ENCODE peak calls at places on chromosomes 13 and 19, in nine cellular contexts. L is CD8-positive, alpha-beta T cell; W is cardiac muscle cell; Z is uterus; G is tibial artery; O is Peyer's patch; F is fibroblast of lung; H is heart right ventricle; Y is sigmoid colon. Q is an unnamed sample.
A peak's percentile ranks its signal among the peaks of the same experiment; 100 is the strongest.

GRCh38 chr19:5775668-5776309 is 8.8 kb downstream of the PRR22 start:
- DNase-seq in O (no peak), G (no peak), F (peak; percentile 21), L (no peak), W (peak; percentile 51), H (no peak), Z (no peak), Y (no peak), Q (no peak)

GRCh38 chr19:1016647-1017114 is 4.2 kb downstream of the TMEM259 start:
- DNase-seq in H (no peak), Z (no peak), O (no peak), Y (peak; percentile 75), L (no peak), G (no peak), F (peak; percentile 82), W (no peak), Q (no peak)

GRCh38 chr13:101429733-101430132 is 13.4 kb upstream of the NALCN start:
- DNase-seq in Y (no peak), O (no peak), L (no peak), G (no peak), Z (no peak), H (no peak), F (peak; percentile 9), W (no peak), Q (no peak)

GRCh38 chr19:39032164-39032918 is at the start of gene FBXO27:
- DNase-seq in H (peak; percentile 30), O (no peak), W (peak; percentile 3), L (no peak), Z (no peak), G (no peak), F (peak; percentile 21), Y (no peak), Q (no peak)

GRCh38 chr13:51906581-51906980 is 44.8 kb downstream of the CCDC70 start:
- DNase-seq in Z (no peak), Y (no peak), O (no peak), L (no peak), H (peak; percentile 33), F (no peak), W (no peak), G (no peak), Q (no peak)

GRCh38 chr19:13176345-13176744 is 26.1 kb downstream of the IER2 start:
- DNase-seq in O (no peak), G (no peak), Y (no peak), F (peak; percentile 79), L (no peak), H (no peak), Z (no peak), W (no peak), Q (no peak)

GRCh38 chr19:54073829-54074228 is 7.3 kb downstream of the TARM1 start:
- DNase-seq in G (no peak), W (no peak), L (no peak), O (no peak), Y (no peak), H (no peak), F (no peak), Z (no peak), Q (no peak)

GRCh38 chr19:2634228-2634951 is 68.1 kb downstream of the GNG7 start:
- DNase-seq in Z (no peak), F (no peak), Y (no peak), O (no peak), L (peak; percentile 16), W (peak; percentile 88), H (peak; percentile 58), G (peak; percentile 81), Q (peak; percentile 95)

GRCh38 chr19:12703056-12703455 is 6.6 kb upstream of the FBXW9 start:
- DNase-seq in G (no peak), Y (no peak), Z (no peak), H (no peak), F (peak; percentile 34), L (peak; percentile 47), O (no peak), W (peak; percentile 53), Q (no peak)

GRCh38 chr13:44648392-44649117 is 72.4 kb upstream of the TSC22D1 start:
- DNase-seq in L (no peak), H (no peak), O (no peak), F (no peak), Y (no peak), G (no peak), Z (no peak), W (peak; percentile 22), Q (no peak)

GRCh38 chr13:25468330-25469178 is 96.8 kb downstream of the ATP8A2 start:
- DNase-seq in Z (no peak), Y (no peak), G (no peak), F (peak; percentile 54), L (no peak), H (no peak), O (no peak), W (peak; percentile 21), Q (no peak)

GRCh38 chr13:32527151-32527550 is 11.4 kb downstream of the N4BP2L2 start:
- DNase-seq in G (no peak), L (no peak), F (no peak), Y (no peak), O (no peak), H (no peak), W (no peak), Z (no peak), Q (no peak)

GRCh38 chr13:32528358-32528757 is 10.2 kb downstream of the N4BP2L2 start:
- DNase-seq in O (no peak), Y (no peak), L (no peak), W (peak; percentile 30), F (peak; percentile 51), H (no peak), Z (no peak), G (no peak), Q (no peak)

GRCh38 chr13:32535140-32535539 is 3.5 kb downstream of the N4BP2L2 start:
- DNase-seq in Z (no peak), H (no peak), F (no peak), G (no peak), Y (no peak), O (no peak), W (no peak), L (no peak), Q (no peak)

GRCh38 chr13:32535748-32536147 is 2.8 kb downstream of the N4BP2L2 start:
- DNase-seq in Y (no peak), L (no peak), F (no peak), G (no peak), O (no peak), Z (no peak), H (no peak), W (no peak), Q (no peak)

DNA sequence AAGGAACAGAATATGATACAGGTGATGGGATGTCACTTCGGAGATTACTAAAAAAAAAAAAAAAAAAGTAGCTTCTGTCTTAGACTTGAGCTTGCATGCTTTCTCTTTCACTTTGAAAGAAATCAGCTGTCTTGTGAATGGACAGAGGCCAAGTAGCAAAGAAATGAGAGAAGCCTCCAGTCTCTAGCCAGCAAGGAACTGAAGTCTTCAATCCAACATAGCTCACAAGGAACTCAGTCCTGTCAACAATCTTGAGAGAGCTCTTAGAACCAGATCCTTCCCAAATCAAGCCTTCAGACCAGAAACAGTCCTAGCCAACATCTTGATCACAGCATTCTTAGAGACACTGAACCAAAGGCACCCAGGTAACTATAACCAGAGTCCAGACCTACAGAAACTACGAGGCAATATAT is 7.7 kb downstream of the N4BP2L2 start:
- DNase-seq in W (peak; percentile 82), G (no peak), Y (no peak), Z (no peak), H (no peak), L (no peak), F (peak; percentile 71), O (no peak), Q (no peak)
- H3K27ac ChIP-seq in W (no peak overlapping the region), G (peak overlapping the region; percentile 3), Y (peak overlapping the region; percentile 39), Z (peak overlapping the region; percentile 59), H (peak overlapping the region; percentile 23), L (no peak overlapping the region), F (peak overlapping the region; percentile 13), O (no peak overlapping the region), Q (peak overlapping the region; percentile 72)

DNA sequence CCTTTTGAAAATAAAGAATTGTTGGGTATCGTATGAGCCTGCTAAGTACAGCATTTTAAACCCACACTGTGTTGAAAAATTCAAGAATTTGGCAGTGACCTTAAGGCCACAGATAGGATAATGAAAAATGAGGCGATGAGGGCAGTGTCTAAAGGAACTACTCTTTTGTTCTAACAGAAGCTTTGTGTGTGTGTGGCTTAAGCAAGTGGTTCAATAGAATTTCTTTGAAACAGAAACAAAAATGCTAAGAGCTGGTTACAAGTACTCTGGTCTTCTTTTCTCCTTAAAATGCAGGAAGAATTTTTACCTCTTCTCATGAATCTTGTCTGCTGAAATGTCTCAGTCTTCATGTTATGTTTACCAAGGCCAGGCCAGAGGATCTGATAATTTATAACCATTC is 279.5 kb downstream of the ZNF536 start:
- DNase-seq in G (no peak), L (no peak), F (no peak), Z (no peak), O (no peak), H (no peak), W (no peak), Y (no peak), Q (no peak)
- TF ChIP-seq CTCF in G (no peak), L (no peak), F (no peak), Z (no peak), O (no peak), H (no peak), W (no peak), Y (no peak), Q (no peak)

DNA sequence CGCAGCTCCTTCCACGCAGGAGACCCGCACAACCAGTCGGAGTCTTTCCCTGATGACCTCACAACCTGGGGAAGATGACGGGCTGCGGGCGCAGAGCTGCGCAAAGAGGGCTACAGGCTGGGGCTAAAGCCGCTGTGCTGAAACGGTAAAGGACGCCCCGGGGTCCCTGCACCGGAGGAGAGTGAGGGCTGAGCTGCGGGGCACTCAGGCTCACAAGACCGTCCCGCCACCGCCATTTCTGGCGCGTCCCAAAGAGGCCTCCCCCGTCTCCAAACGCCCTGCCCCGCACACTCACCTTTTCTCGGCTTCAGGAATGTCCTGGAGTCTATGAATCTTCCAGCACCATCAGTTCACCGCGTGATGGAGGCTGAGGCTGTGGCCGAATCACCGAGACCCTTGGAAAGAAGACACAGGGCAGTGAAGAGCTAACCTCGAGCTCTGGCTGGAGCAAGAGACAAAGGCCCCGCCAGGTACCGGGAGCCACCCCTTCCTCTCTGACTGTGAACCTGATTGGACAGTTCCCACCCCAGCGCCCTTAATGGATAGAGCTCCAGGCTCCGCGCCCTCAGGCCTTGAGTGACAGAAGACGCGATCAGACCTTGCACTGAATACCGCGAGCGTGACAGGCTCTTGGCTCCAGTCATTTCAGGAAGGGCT is 41.8 kb upstream of the ZNF429 start:
- DNase-seq in Y (no peak), L (peak; percentile 45), Z (no peak), O (peak; percentile 35), G (no peak), F (peak; percentile 64), W (peak; percentile 48), H (peak; percentile 38), Q (no peak)
- H3K4me3 ChIP-seq in Y (no peak overlapping the region), L (no peak overlapping the region), Z (peak overlapping the region; percentile 31), O (peak overlapping the region; percentile 29), G (no peak overlapping the region), F (no peak overlapping the region), W (peak overlapping the region; percentile 66), H (peak overlapping the region; percentile 43), Q (peak overlapping the region; percentile 61)

DNA sequence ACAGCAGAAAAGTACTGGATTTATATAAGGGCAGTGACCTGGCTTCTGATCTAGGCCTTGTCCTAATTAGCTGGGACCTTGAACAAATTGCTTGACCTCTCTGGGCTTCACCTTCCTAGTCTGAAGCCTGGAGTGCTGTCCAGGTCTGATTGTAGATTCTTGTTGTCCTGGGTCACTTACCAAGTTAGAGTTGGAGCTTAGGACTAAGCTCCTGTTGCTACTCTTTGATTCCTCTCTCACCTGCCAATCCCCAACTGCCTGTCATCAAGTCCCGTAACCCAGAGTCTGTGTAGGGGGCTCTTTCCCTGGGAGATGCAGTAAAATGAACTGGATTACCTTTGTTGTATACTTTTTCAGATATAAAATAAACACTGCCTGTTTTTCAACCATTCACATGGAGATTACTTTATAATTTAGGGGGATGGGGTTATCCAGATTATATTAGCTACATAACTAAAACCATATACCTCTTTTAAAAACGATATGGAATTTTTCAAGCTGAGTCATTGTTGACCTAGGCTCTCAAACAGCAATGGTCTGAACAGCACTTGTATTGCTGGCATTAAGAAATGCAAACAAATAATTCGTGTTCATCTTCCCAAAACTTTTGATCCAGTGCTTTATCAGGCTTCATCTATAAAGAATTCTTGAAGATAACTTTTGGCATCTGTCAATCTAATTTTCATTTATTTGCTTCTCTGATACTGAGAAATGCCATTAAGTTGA is 5.8 kb downstream of the ARHGAP35 start:
- DNase-seq in F (no peak), W (no peak), H (no peak), Y (no peak), O (no peak), Z (no peak), L (no peak), G (no peak), Q (no peak)
- H3K27ac ChIP-seq in F (peak overlapping the region; percentile 52), W (peak overlapping the region; percentile 61), H (peak overlapping the region; percentile 45), Y (no peak overlapping the region), O (no peak overlapping the region), Z (no peak overlapping the region), L (no peak overlapping the region), G (peak overlapping the region; percentile 58), Q (peak overlapping the region; percentile 18)

Q was measured in coronary artery.